ENCODE peak calls at places on chromosomes 7 and 10, in nine cellular contexts. One of them, this sample, is unnamed.
A peak's percentile ranks its signal among the peaks of the same experiment; 100 is the strongest.

GRCh38 chr10:61271127-61271780 is 181.9 kb downstream of the TMEM26 start:
- DNase-seq in spleen: no peak
- DNase-seq in Peyer's patch: no peak
- DNase-seq in tibial nerve: no peak
- DNase-seq in ovary: no peak
- DNase-seq in stomach: no peak
- DNase-seq in sigmoid colon: no peak
- DNase-seq in body of pancreas: no peak
- DNase-seq in HCT116: no peak
- DNase-seq in this sample: peak; percentile 15

GRCh38 chr7:55100172-55100961 is 81.5 kb downstream of the EGFR start:
- DNase-seq in sigmoid colon: peak; percentile 89
- DNase-seq in spleen: no peak
- DNase-seq in HCT116: no peak
- DNase-seq in tibial nerve: peak; percentile 86
- DNase-seq in Peyer's patch: no peak
- DNase-seq in ovary: peak; percentile 59
- DNase-seq in body of pancreas: peak; percentile 75
- DNase-seq in stomach: peak; percentile 83
- DNase-seq in this sample: no peak

GRCh38 chr10:63466168-63466935 is 575 bp upstream of the JMJD1C start:
- DNase-seq in stomach: peak; percentile 67
- DNase-seq in Peyer's patch: no peak
- DNase-seq in sigmoid colon: peak; percentile 79
- DNase-seq in body of pancreas: peak; percentile 52
- DNase-seq in spleen: peak; percentile 85
- DNase-seq in tibial nerve: peak; percentile 56
- DNase-seq in HCT116: peak; percentile 45
- DNase-seq in ovary: no peak
- DNase-seq in this sample: no peak

GRCh38 chr7:82331234-82331633 is 112.3 kb downstream of the CACNA2D1 start:
- DNase-seq in HCT116: no peak
- DNase-seq in tibial nerve: no peak
- DNase-seq in body of pancreas: no peak
- DNase-seq in Peyer's patch: no peak
- DNase-seq in stomach: no peak
- DNase-seq in sigmoid colon: no peak
- DNase-seq in ovary: no peak
- DNase-seq in spleen: no peak
- DNase-seq in this sample: no peak

GRCh38 chr7:151237244-151238189 is 5.2 kb downstream of the CHPF2 start:
- DNase-seq in tibial nerve: no peak
- DNase-seq in Peyer's patch: peak; percentile 40
- DNase-seq in stomach: no peak
- DNase-seq in body of pancreas: no peak
- DNase-seq in spleen: peak; percentile 78
- DNase-seq in sigmoid colon: peak; percentile 64
- DNase-seq in HCT116: no peak
- DNase-seq in ovary: no peak
- DNase-seq in this sample: no peak

GRCh38 chr10:21166557-21167287 is 269.6 kb upstream of the NEBL start:
- DNase-seq in body of pancreas: peak; percentile 59
- DNase-seq in stomach: peak; percentile 68
- DNase-seq in HCT116: no peak
- DNase-seq in tibial nerve: no peak
- DNase-seq in ovary: no peak
- DNase-seq in spleen: no peak
- DNase-seq in Peyer's patch: no peak
- DNase-seq in sigmoid colon: no peak
- DNase-seq in this sample: no peak

GRCh38 chr10:124323145-124323725 is 95.5 kb downstream of the OAT start:
- DNase-seq in stomach: no peak
- DNase-seq in tibial nerve: no peak
- DNase-seq in ovary: no peak
- DNase-seq in HCT116: no peak
- DNase-seq in Peyer's patch: no peak
- DNase-seq in spleen: peak; percentile 59
- DNase-seq in sigmoid colon: peak; percentile 47
- DNase-seq in body of pancreas: no peak
- DNase-seq in this sample: no peak

GRCh38 chr10:64619068-64619467 is 1097.9 kb downstream of the REEP3 start:
- DNase-seq in HCT116: no peak
- DNase-seq in stomach: no peak
- DNase-seq in tibial nerve: no peak
- DNase-seq in spleen: no peak
- DNase-seq in body of pancreas: no peak
- DNase-seq in sigmoid colon: no peak
- DNase-seq in Peyer's patch: no peak
- DNase-seq in ovary: no peak
- DNase-seq in this sample: no peak

GRCh38 chr7:156941393-156942182 is 7.9 kb upstream of the NOM1 start:
- DNase-seq in stomach: no peak
- DNase-seq in sigmoid colon: no peak
- DNase-seq in spleen: no peak
- DNase-seq in ovary: no peak
- DNase-seq in tibial nerve: no peak
- DNase-seq in Peyer's patch: no peak
- DNase-seq in body of pancreas: no peak
- DNase-seq in HCT116: no peak
- DNase-seq in this sample: no peak

GRCh38 chr10:45456822-45457221 is 82.8 kb downstream of the ALOX5 start:
- DNase-seq in Peyer's patch: no peak
- DNase-seq in HCT116: no peak
- DNase-seq in spleen: no peak
- DNase-seq in body of pancreas: no peak
- DNase-seq in sigmoid colon: no peak
- DNase-seq in ovary: no peak
- DNase-seq in stomach: no peak
- DNase-seq in tibial nerve: no peak
- DNase-seq in this sample: no peak

GRCh38 chr7:149370790-149371189 is 90.1 kb downstream of the ZNF777 start:
- DNase-seq in tibial nerve: no peak
- DNase-seq in ovary: no peak
- DNase-seq in Peyer's patch: no peak
- DNase-seq in sigmoid colon: no peak
- DNase-seq in spleen: no peak
- DNase-seq in stomach: no peak
- DNase-seq in HCT116: no peak
- DNase-seq in body of pancreas: no peak
- DNase-seq in this sample: no peak

GRCh38 chr7:64625114-64626082 is 40.5 kb upstream of the ZNF107 start:
- DNase-seq in ovary: no peak
- DNase-seq in spleen: no peak
- DNase-seq in tibial nerve: no peak
- DNase-seq in sigmoid colon: no peak
- DNase-seq in Peyer's patch: no peak
- DNase-seq in HCT116: no peak
- DNase-seq in body of pancreas: no peak
- DNase-seq in stomach: no peak
- DNase-seq in this sample: peak; percentile 7

GRCh38 chr10:30041394-30042105 is 17.8 kb downstream of the JCAD start:
- DNase-seq in body of pancreas: no peak
- DNase-seq in HCT116: no peak
- DNase-seq in tibial nerve: no peak
- DNase-seq in ovary: no peak
- DNase-seq in spleen: no peak
- DNase-seq in Peyer's patch: no peak
- DNase-seq in sigmoid colon: no peak
- DNase-seq in stomach: no peak
- DNase-seq in this sample: no peak
- TF ChIP-seq POLR2A in body of pancreas: no peak
- TF ChIP-seq POLR2A in HCT116: no peak
- TF ChIP-seq POLR2A in tibial nerve: no peak
- TF ChIP-seq POLR2A in ovary: no peak
- TF ChIP-seq POLR2A in spleen: no peak
- TF ChIP-seq POLR2A in Peyer's patch: no peak
- TF ChIP-seq POLR2A in sigmoid colon: no peak
- TF ChIP-seq POLR2A in stomach: no peak
- TF ChIP-seq POLR2A in this sample: no peak

GRCh38 chr7:142869434-142869833 is 14.6 kb downstream of the EPHB6 start:
- DNase-seq in stomach: no peak
- DNase-seq in HCT116: no peak
- DNase-seq in body of pancreas: no peak
- DNase-seq in Peyer's patch: no peak
- DNase-seq in tibial nerve: no peak
- DNase-seq in ovary: no peak
- DNase-seq in spleen: no peak
- DNase-seq in sigmoid colon: no peak
- DNase-seq in this sample: no peak
- TF ChIP-seq POLR2A in stomach: no peak
- TF ChIP-seq POLR2A in HCT116: no peak
- TF ChIP-seq POLR2A in body of pancreas: no peak
- TF ChIP-seq POLR2A in Peyer's patch: no peak
- TF ChIP-seq POLR2A in tibial nerve: no peak
- TF ChIP-seq POLR2A in ovary: no peak
- TF ChIP-seq POLR2A in spleen: no peak
- TF ChIP-seq POLR2A in sigmoid colon: no peak
- TF ChIP-seq POLR2A in this sample: no peak

GRCh38 chr10:6649107-6649720 is 69.1 kb upstream of the PRKCQ start:
- DNase-seq in body of pancreas: no peak
- DNase-seq in ovary: no peak
- DNase-seq in spleen: no peak
- DNase-seq in tibial nerve: no peak
- DNase-seq in Peyer's patch: no peak
- DNase-seq in stomach: no peak
- DNase-seq in HCT116: no peak
- DNase-seq in sigmoid colon: no peak
- DNase-seq in this sample: no peak

GRCh38 chr10:6643962-6644361 is 63.9 kb upstream of the PRKCQ start:
- DNase-seq in HCT116: no peak
- DNase-seq in Peyer's patch: no peak
- DNase-seq in spleen: no peak
- DNase-seq in stomach: no peak
- DNase-seq in body of pancreas: no peak
- DNase-seq in sigmoid colon: no peak
- DNase-seq in tibial nerve: no peak
- DNase-seq in ovary: no peak
- DNase-seq in this sample: no peak

GRCh38 chr10:6650580-6650979 is 70.5 kb upstream of the PRKCQ start:
- DNase-seq in spleen: no peak
- DNase-seq in Peyer's patch: no peak
- DNase-seq in body of pancreas: no peak
- DNase-seq in stomach: no peak
- DNase-seq in sigmoid colon: no peak
- DNase-seq in ovary: no peak
- DNase-seq in HCT116: no peak
- DNase-seq in tibial nerve: no peak
- DNase-seq in this sample: no peak

GRCh38 chr10:6649903-6650302 is 69.8 kb upstream of the PRKCQ start:
- DNase-seq in spleen: no peak
- DNase-seq in Peyer's patch: no peak
- DNase-seq in body of pancreas: no peak
- DNase-seq in stomach: no peak
- DNase-seq in sigmoid colon: no peak
- DNase-seq in ovary: no peak
- DNase-seq in HCT116: no peak
- DNase-seq in tibial nerve: no peak
- DNase-seq in this sample: no peak

DNA sequence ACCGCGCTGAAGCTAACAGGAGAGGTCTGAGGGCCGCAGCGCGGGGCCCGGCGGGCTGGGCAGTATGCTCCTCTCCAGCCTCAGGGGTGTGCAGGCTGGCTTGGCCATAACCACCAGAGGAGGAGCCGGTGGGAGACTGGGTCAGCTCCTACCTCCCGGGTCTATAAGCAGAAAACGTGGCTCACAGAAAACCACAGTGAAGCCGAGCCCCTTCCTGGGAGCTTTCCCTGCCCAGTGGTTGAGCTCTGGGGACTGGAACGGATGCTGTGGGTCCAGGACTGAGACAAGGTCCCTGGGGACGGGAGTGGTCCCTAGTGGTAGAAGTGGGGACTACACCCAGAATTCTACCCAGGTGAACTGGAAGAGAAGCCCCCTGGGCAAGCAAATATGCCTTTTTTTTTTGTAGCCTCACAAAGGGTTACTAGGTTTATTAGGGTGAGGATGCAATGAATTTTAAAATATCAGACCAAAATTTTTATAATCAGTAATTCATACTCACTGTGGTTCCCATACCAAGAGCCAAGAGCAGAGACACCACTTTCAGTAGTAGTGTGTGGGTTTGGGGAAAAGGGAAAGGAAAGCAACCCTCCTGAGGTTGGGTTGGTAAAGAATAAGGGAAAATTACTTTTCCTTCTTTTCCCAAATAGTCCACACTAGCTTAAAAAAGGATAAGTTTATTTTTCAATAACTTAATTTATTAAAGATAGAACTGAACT is 67.9 kb upstream of the PRKCQ start:
- DNase-seq in body of pancreas: peak; percentile 48
- DNase-seq in ovary: no peak
- DNase-seq in tibial nerve: peak; percentile 23
- DNase-seq in stomach: peak; percentile 54
- DNase-seq in sigmoid colon: no peak
- DNase-seq in spleen: peak; percentile 72
- DNase-seq in Peyer's patch: no peak
- DNase-seq in HCT116: peak; percentile 22
- DNase-seq in this sample: peak; percentile 26
- TF ChIP-seq POLR2A in body of pancreas: no peak
- TF ChIP-seq POLR2A in ovary: no peak
- TF ChIP-seq POLR2A in tibial nerve: no peak
- TF ChIP-seq POLR2A in stomach: no peak
- TF ChIP-seq POLR2A in sigmoid colon: no peak
- TF ChIP-seq POLR2A in spleen: no peak
- TF ChIP-seq POLR2A in Peyer's patch: no peak
- TF ChIP-seq POLR2A in HCT116: no peak
- TF ChIP-seq POLR2A in this sample: no peak

GRCh38 chr7:96181174-96181573 is 140.7 kb downstream of the SLC25A13 start:
- DNase-seq in body of pancreas: no peak
- DNase-seq in ovary: no peak
- DNase-seq in HCT116: no peak
- DNase-seq in spleen: no peak
- DNase-seq in Peyer's patch: no peak
- DNase-seq in stomach: no peak
- DNase-seq in tibial nerve: no peak
- DNase-seq in sigmoid colon: no peak
- DNase-seq in this sample: no peak

GRCh38 chr7:96182424-96183158 is 139.3 kb downstream of the SLC25A13 start:
- DNase-seq in tibial nerve: no peak
- DNase-seq in stomach: no peak
- DNase-seq in spleen: no peak
- DNase-seq in body of pancreas: no peak
- DNase-seq in sigmoid colon: no peak
- DNase-seq in ovary: no peak
- DNase-seq in Peyer's patch: no peak
- DNase-seq in HCT116: no peak
- DNase-seq in this sample: no peak

GRCh38 chr7:96183163-96183562 is 138.7 kb downstream of the SLC25A13 start:
- DNase-seq in HCT116: no peak
- DNase-seq in tibial nerve: no peak
- DNase-seq in stomach: no peak
- DNase-seq in ovary: no peak
- DNase-seq in Peyer's patch: no peak
- DNase-seq in spleen: no peak
- DNase-seq in sigmoid colon: no peak
- DNase-seq in body of pancreas: no peak
- DNase-seq in this sample: no peak

GRCh38 chr7:96187735-96188622 is 133.9 kb downstream of the SLC25A13 start:
- DNase-seq in tibial nerve: no peak
- DNase-seq in stomach: no peak
- DNase-seq in ovary: peak; percentile 13
- DNase-seq in Peyer's patch: no peak
- DNase-seq in body of pancreas: no peak
- DNase-seq in HCT116: no peak
- DNase-seq in spleen: no peak
- DNase-seq in sigmoid colon: no peak
- DNase-seq in this sample: no peak

GRCh38 chr7:96184783-96185182 is 137.1 kb downstream of the SLC25A13 start:
- DNase-seq in stomach: no peak
- DNase-seq in tibial nerve: no peak
- DNase-seq in HCT116: no peak
- DNase-seq in body of pancreas: no peak
- DNase-seq in spleen: no peak
- DNase-seq in ovary: no peak
- DNase-seq in Peyer's patch: no peak
- DNase-seq in sigmoid colon: no peak
- DNase-seq in this sample: no peak
- TF ChIP-seq POLR2A in stomach: no peak
- TF ChIP-seq POLR2A in tibial nerve: no peak
- TF ChIP-seq POLR2A in HCT116: no peak
- TF ChIP-seq POLR2A in body of pancreas: no peak
- TF ChIP-seq POLR2A in spleen: no peak
- TF ChIP-seq POLR2A in ovary: no peak
- TF ChIP-seq POLR2A in Peyer's patch: no peak
- TF ChIP-seq POLR2A in sigmoid colon: no peak
- TF ChIP-seq POLR2A in this sample: no peak

This sample was measured in H54.